ENCODE peak calls at places on chromosomes 5 and 9, in five cellular contexts. One of them, this sample, is unnamed.

GRCh38 chr9:74496819-74497749 is at the start of gene RORB:
- DNase-seq in amniotic epithelial cell: peak
- DNase-seq in K562: peak
- DNase-seq in cerebellum: peak
- DNase-seq in T-helper 2 cell: no peak
- DNase-seq in this sample: no peak

GRCh38 chr5:50922942-50923767 is 256.7 kb downstream of the PARP8 start:
- DNase-seq in amniotic epithelial cell: no peak
- DNase-seq in K562: no peak
- DNase-seq in cerebellum: no peak
- DNase-seq in T-helper 2 cell: no peak
- DNase-seq in this sample: no peak

GRCh38 chr9:98809311-98810105 is 2.0 kb downstream of the GALNT12 start:
- DNase-seq in amniotic epithelial cell: peak
- DNase-seq in K562: no peak
- DNase-seq in cerebellum: no peak
- DNase-seq in T-helper 2 cell: no peak
- DNase-seq in this sample: no peak

GRCh38 chr5:52784741-52785140 is 3.0 kb upstream of the ITGA1 start:
- DNase-seq in amniotic epithelial cell: peak
- DNase-seq in K562: no peak
- DNase-seq in cerebellum: no peak
- DNase-seq in T-helper 2 cell: no peak
- DNase-seq in this sample: no peak

GRCh38 chr5:14242871-14243383 is 99.8 kb downstream of the TRIO start:
- DNase-seq in amniotic epithelial cell: no peak
- DNase-seq in K562: no peak
- DNase-seq in cerebellum: no peak
- DNase-seq in T-helper 2 cell: no peak
- DNase-seq in this sample: no peak

GRCh38 chr5:103358305-103358996 is 99.9 kb downstream of the MACIR start:
- DNase-seq in amniotic epithelial cell: no peak
- DNase-seq in K562: no peak
- DNase-seq in cerebellum: no peak
- DNase-seq in T-helper 2 cell: no peak
- DNase-seq in this sample: no peak

GRCh38 chr9:127550277-127550676 is 61.8 kb upstream of the STXBP1 start:
- DNase-seq in amniotic epithelial cell: no peak
- DNase-seq in K562: no peak
- DNase-seq in cerebellum: no peak
- DNase-seq in T-helper 2 cell: no peak
- DNase-seq in this sample: no peak

GRCh38 chr5:168273056-168273980 is 18.1 kb upstream of the WWC1 start:
- DNase-seq in amniotic epithelial cell: no peak
- DNase-seq in K562: no peak
- DNase-seq in cerebellum: no peak
- DNase-seq in T-helper 2 cell: no peak
- DNase-seq in this sample: no peak

GRCh38 chr5:7742241-7742656 is 108.7 kb downstream of the CFAP90 start:
- DNase-seq in amniotic epithelial cell: no peak
- DNase-seq in K562: no peak
- DNase-seq in cerebellum: no peak
- DNase-seq in T-helper 2 cell: no peak
- DNase-seq in this sample: no peak

GRCh38 chr9:127746959-127747569 is 12.0 kb upstream of the TOR2A start:
- DNase-seq in amniotic epithelial cell: no peak
- DNase-seq in K562: no peak
- DNase-seq in cerebellum: no peak
- DNase-seq in T-helper 2 cell: no peak
- DNase-seq in this sample: no peak

This sample was measured in T-helper 17 cell.